ENCODE peak calls at places on chromosomes 4 and X, in ten cellular contexts. Q is thyroid gland, V is Calu3, Y is heart right ventricle, N is bronchial epithelial cell, C is PC-9, M is lower lobe of right lung, A is mesothelial cell of epicardium, O is cardiac muscle cell, T is uterus. X is an unnamed sample.

GRCh38 chr4:7462509-7462971 is 27.8 kb upstream of the PSAPL1 start:
- DNase-seq in Q (peak; percentile 77), V (peak; percentile 55), Y (peak; percentile 30), N (peak; percentile 10), C (peak; percentile 44), M (no peak), A (no peak), O (peak; percentile 20), T (no peak), X (no peak)

GRCh38 chr4:47741200-47741599 is 96.7 kb downstream of the CORIN start:
- DNase-seq in Q (no peak), V (no peak), Y (no peak), N (peak; percentile 86), C (no peak), M (no peak), A (no peak), O (peak; percentile 56), T (no peak), X (peak; percentile 5)

GRCh38 chrX:25049347-25049746 is 33.6 kb upstream of the ARX start:
- DNase-seq in Q (no peak), V (peak; percentile 4), Y (no peak), N (peak; percentile 21), C (no peak), M (no peak), A (no peak), O (peak; percentile 75), T (no peak), X (no peak)

GRCh38 chrX:41332005-41332404 is 2.0 kb upstream of the DDX3X start:
- DNase-seq in Q (no peak), V (no peak), Y (no peak), N (no peak), C (no peak), M (no peak), A (no peak), O (no peak), T (no peak), X (no peak)

GRCh38 chrX:122857734-122858133 is 326.3 kb upstream of the GRIA3 start:
- DNase-seq in Q (no peak), V (no peak), Y (no peak), N (no peak), C (no peak), M (no peak), A (no peak), O (no peak), T (no peak), X (no peak)

GRCh38 chr4:76987153-76987562 is 37.6 kb downstream of the SEPTIN11 start:
- DNase-seq in Q (no peak), V (no peak), Y (peak; percentile 28), N (no peak), C (no peak), M (no peak), A (no peak), O (peak; percentile 97), T (peak; percentile 27), X (no peak)

GRCh38 chr4:83230928-83231327 is 53.7 kb downstream of the COQ2 start:
- DNase-seq in Q (no peak), V (no peak), Y (no peak), N (no peak), C (no peak), M (no peak), A (no peak), O (no peak), T (no peak), X (no peak)

GRCh38 chr4:73822812-73823480 is 13.5 kb upstream of the CXCL6 start:
- DNase-seq in Q (no peak), V (no peak), Y (no peak), N (no peak), C (no peak), M (no peak), A (no peak), O (peak; percentile 38), T (no peak), X (no peak)

GRCh38 chr4:144903953-144904711 is 193.9 kb downstream of the ANAPC10 start:
- DNase-seq in Q (no peak), V (no peak), Y (no peak), N (peak; percentile 54), C (no peak), M (no peak), A (no peak), O (peak; percentile 70), T (no peak), X (no peak)

GRCh38 chrX:23548164-23548563 is 119.1 kb upstream of the PRDX4 start:
- DNase-seq in Q (no peak), V (no peak), Y (no peak), N (no peak), C (no peak), M (no peak), A (no peak), O (peak; percentile 16), T (no peak), X (no peak)

GRCh38 chrX:14406225-14406624 is 123.1 kb upstream of the GLRA2 start:
- DNase-seq in Q (no peak), V (no peak), Y (no peak), N (no peak), C (no peak), M (no peak), A (no peak), O (no peak), T (no peak), X (no peak)

GRCh38 chr4:37429906-37430305 is 185.4 kb downstream of the NWD2 start:
- DNase-seq in Q (no peak), V (no peak), Y (no peak), N (no peak), C (no peak), M (no peak), A (no peak), O (no peak), T (no peak), X (no peak)

GRCh38 chr4:37438880-37439279 is 194.3 kb downstream of the NWD2 start:
- DNase-seq in Q (no peak), V (no peak), Y (no peak), N (peak; percentile 58), C (no peak), M (no peak), A (no peak), O (no peak), T (no peak), X (no peak)

GRCh38 chr4:37431417-37431743 is 186.8 kb downstream of the NWD2 start:
- DNase-seq in Q (no peak), V (no peak), Y (no peak), N (no peak), C (no peak), M (no peak), A (no peak), O (no peak), T (no peak), X (no peak)

GRCh38 chr4:37430718-37431416 is 186.3 kb downstream of the NWD2 start:
- DNase-seq in Q (no peak), V (no peak), Y (no peak), N (no peak), C (no peak), M (no peak), A (no peak), O (no peak), T (no peak), X (no peak)

GRCh38 chr4:37434469-37434868 is 189.9 kb downstream of the NWD2 start:
- DNase-seq in Q (no peak), V (no peak), Y (no peak), N (peak; percentile 33), C (no peak), M (no peak), A (no peak), O (peak; percentile 44), T (no peak), X (no peak)
- TF ChIP-seq CTCF in Q (no peak), V (no peak), Y (no peak), N (no peak), C (peak; percentile 40), M (no peak), A (no peak), O (peak; percentile 34), T (no peak), X (peak; percentile 10)

DNA sequence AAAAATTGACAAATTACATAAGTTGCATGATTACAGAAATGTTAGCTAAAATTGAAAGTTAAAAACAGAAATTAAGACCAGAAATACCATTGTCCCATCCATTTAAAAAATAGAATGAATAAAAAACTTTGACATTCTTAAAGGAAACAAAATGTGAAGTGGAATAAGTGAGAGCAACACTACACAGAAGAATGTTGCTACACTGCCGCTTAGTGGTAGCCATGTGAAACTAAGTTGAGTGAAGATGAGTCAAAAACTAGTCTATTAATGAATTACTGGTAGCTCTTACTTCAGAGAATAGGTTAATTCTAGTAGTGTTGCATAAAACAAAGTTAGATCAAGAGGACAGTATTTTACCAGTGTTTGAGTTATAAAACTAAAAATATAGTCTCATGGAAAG is 571.0 kb upstream of the KLHL4 start:
- DNase-seq in Q (no peak), V (peak; percentile 3), Y (no peak), N (peak; percentile 11), C (peak; percentile 0), M (no peak), A (no peak), O (peak; percentile 9), T (no peak), X (no peak)
- TF ChIP-seq CTCF in Q (no peak), V (no peak), Y (peak; percentile 33), N (peak; percentile 41), C (peak; percentile 66), M (peak; percentile 35), A (peak; percentile 55), O (peak; percentile 43), T (peak; percentile 5), X (peak; percentile 45)

GRCh38 chrX:154979671-154980070 is 42.9 kb downstream of the F8 start:
- DNase-seq in Q (no peak), V (no peak), Y (no peak), N (no peak), C (no peak), M (peak; percentile 44), A (no peak), O (no peak), T (no peak), X (no peak)
- TF ChIP-seq CTCF in Q (no peak), V (no peak), Y (no peak), N (no peak), C (no peak), M (no peak), A (no peak), O (no peak), T (no peak), X (no peak)

GRCh38 chr4:40057540-40058091 is 966 bp downstream of the N4BP2 start:
- DNase-seq in Q (peak; percentile 84), V (peak; percentile 64), Y (peak; percentile 85), N (peak; percentile 98), C (peak; percentile 81), M (peak; percentile 70), A (peak; percentile 66), O (peak; percentile 97), T (peak; percentile 88), X (peak; percentile 91)

GRCh38 chr4:40059362-40059761 is 2.7 kb downstream of the N4BP2 start:
- DNase-seq in Q (no peak), V (no peak), Y (no peak), N (peak; percentile 9), C (no peak), M (no peak), A (no peak), O (no peak), T (no peak), X (no peak)

GRCh38 chr4:40058854-40059253 is 2.2 kb downstream of the N4BP2 start:
- DNase-seq in Q (no peak), V (no peak), Y (no peak), N (no peak), C (no peak), M (no peak), A (no peak), O (no peak), T (no peak), X (no peak)

GRCh38 chr4:40056722-40057539 is at the start of gene N4BP2:
- DNase-seq in Q (peak; percentile 83), V (peak; percentile 71), Y (peak; percentile 81), N (peak; percentile 84), C (peak; percentile 79), M (peak; percentile 92), A (peak; percentile 72), O (peak; percentile 90), T (peak; percentile 77), X (no peak)

GRCh38 chr4:40058121-40058520 is 1.5 kb downstream of the N4BP2 start:
- DNase-seq in Q (no peak), V (no peak), Y (no peak), N (no peak), C (no peak), M (no peak), A (no peak), O (no peak), T (no peak), X (no peak)
- TF ChIP-seq CTCF in Q (no peak), V (no peak), Y (no peak), N (no peak), C (no peak), M (no peak), A (no peak), O (no peak), T (no peak), X (no peak)